ENCODE peak calls at places on chromosomes 16 and 17, in six cellular contexts. One of them, this sample, is unnamed. For H3K27me3 and H3K4me1, the result is how much of the 10 kb centered on the place peaks cover.

GRCh38 chr17:61303334-61304096 is 96.1 kb upstream of the TBX2 start:
- DNase-seq in PC-3: no peak
- DNase-seq in IMR-90: peak
- DNase-seq in mesendoderm: no peak
- DNase-seq in effector memory CD4-positive, alpha-beta T cell: no peak
- DNase-seq in Peyer's patch: no peak
- DNase-seq in this sample: no peak

GRCh38 chr17:74018116-74018515 is 185.4 kb upstream of the RPL38 start:
- DNase-seq in PC-3: no peak
- DNase-seq in IMR-90: no peak
- DNase-seq in Peyer's patch: no peak
- DNase-seq in mesendoderm: no peak
- DNase-seq in effector memory CD4-positive, alpha-beta T cell: no peak
- DNase-seq in this sample: no peak

GRCh38 chr17:42055496-42055895 is 5.1 kb upstream of the C17orf113 start:
- DNase-seq in mesendoderm: no peak
- DNase-seq in Peyer's patch: no peak
- DNase-seq in PC-3: peak
- DNase-seq in effector memory CD4-positive, alpha-beta T cell: no peak
- DNase-seq in IMR-90: peak
- DNase-seq in this sample: no peak

GRCh38 chr16:15682105-15682570 is 32.1 kb downstream of the NDE1 start:
- DNase-seq in mesendoderm: peak
- DNase-seq in Peyer's patch: no peak
- DNase-seq in PC-3: peak
- DNase-seq in effector memory CD4-positive, alpha-beta T cell: peak
- DNase-seq in IMR-90: peak
- DNase-seq in this sample: no peak

GRCh38 chr16:3645504-3646347 is 8.8 kb upstream of the DNASE1 start:
- DNase-seq in PC-3: no peak
- DNase-seq in mesendoderm: peak
- DNase-seq in effector memory CD4-positive, alpha-beta T cell: no peak
- DNase-seq in IMR-90: peak
- DNase-seq in Peyer's patch: peak
- DNase-seq in this sample: no peak

GRCh38 chr16:86567701-86568571 is 1.3 kb downstream of the FOXC2 start:
- DNase-seq in effector memory CD4-positive, alpha-beta T cell: no peak
- DNase-seq in IMR-90: peak
- DNase-seq in Peyer's patch: no peak
- DNase-seq in mesendoderm: peak
- DNase-seq in PC-3: no peak
- DNase-seq in this sample: no peak

GRCh38 chr17:71987634-71988033 is 133.2 kb upstream of the SOX9 start:
- DNase-seq in PC-3: peak
- DNase-seq in mesendoderm: peak
- DNase-seq in Peyer's patch: no peak
- DNase-seq in IMR-90: peak
- DNase-seq in effector memory CD4-positive, alpha-beta T cell: no peak
- DNase-seq in this sample: no peak

GRCh38 chr16:711548-712320 is 3.2 kb upstream of the METRN start:
- DNase-seq in Peyer's patch: peak
- DNase-seq in effector memory CD4-positive, alpha-beta T cell: peak
- DNase-seq in IMR-90: peak
- DNase-seq in mesendoderm: peak
- DNase-seq in PC-3: peak
- DNase-seq in this sample: peak

GRCh38 chr17:31580331-31581021 is 189.0 kb downstream of the RAB11FIP4 start:
- DNase-seq in PC-3: peak
- DNase-seq in Peyer's patch: no peak
- DNase-seq in IMR-90: peak
- DNase-seq in mesendoderm: no peak
- DNase-seq in effector memory CD4-positive, alpha-beta T cell: no peak
- DNase-seq in this sample: no peak

GRCh38 chr16:3131755-3132377 is 3.0 kb upstream of the ZNF213 start:
- DNase-seq in mesendoderm: peak
- DNase-seq in effector memory CD4-positive, alpha-beta T cell: no peak
- DNase-seq in IMR-90: peak
- DNase-seq in Peyer's patch: peak
- DNase-seq in PC-3: peak
- DNase-seq in this sample: peak

GRCh38 chr16:15567823-15568222 is 75.1 kb downstream of the MARF1 start:
- DNase-seq in mesendoderm: no peak
- DNase-seq in Peyer's patch: no peak
- DNase-seq in IMR-90: no peak
- DNase-seq in PC-3: no peak
- DNase-seq in effector memory CD4-positive, alpha-beta T cell: no peak
- DNase-seq in this sample: no peak

GRCh38 chr16:23020084-23020483 is 129.2 kb downstream of the USP31 start:
- DNase-seq in PC-3: no peak
- DNase-seq in Peyer's patch: no peak
- DNase-seq in effector memory CD4-positive, alpha-beta T cell: no peak
- DNase-seq in IMR-90: no peak
- DNase-seq in mesendoderm: no peak
- DNase-seq in this sample: no peak

GRCh38 chr16:72673118-72673517 is 374.8 kb downstream of the ZFHX3 start:
- DNase-seq in IMR-90: peak
- DNase-seq in PC-3: no peak
- DNase-seq in Peyer's patch: no peak
- DNase-seq in effector memory CD4-positive, alpha-beta T cell: no peak
- DNase-seq in mesendoderm: no peak
- DNase-seq in this sample: no peak

GRCh38 chr16:8936421-8936820 is 27.3 kb downstream of the USP7 start:
- DNase-seq in Peyer's patch: peak
- DNase-seq in mesendoderm: peak
- DNase-seq in IMR-90: peak
- DNase-seq in PC-3: peak
- DNase-seq in effector memory CD4-positive, alpha-beta T cell: peak
- DNase-seq in this sample: peak

GRCh38 chr16:50462793-50463507 is 85.2 kb upstream of the NKD1 start:
- DNase-seq in Peyer's patch: peak
- DNase-seq in effector memory CD4-positive, alpha-beta T cell: no peak
- DNase-seq in mesendoderm: peak
- DNase-seq in IMR-90: no peak
- DNase-seq in PC-3: no peak
- DNase-seq in this sample: no peak

GRCh38 chr16:12096162-12096781 is 119.7 kb downstream of the SNX29 start:
- DNase-seq in IMR-90: peak
- DNase-seq in PC-3: peak
- DNase-seq in Peyer's patch: no peak
- DNase-seq in effector memory CD4-positive, alpha-beta T cell: no peak
- DNase-seq in mesendoderm: no peak
- DNase-seq in this sample: no peak

GRCh38 chr16:51982715-51983680 is 563.9 kb downstream of the TOX3 start:
- DNase-seq in Peyer's patch: peak
- DNase-seq in effector memory CD4-positive, alpha-beta T cell: no peak
- DNase-seq in IMR-90: peak
- DNase-seq in mesendoderm: peak
- DNase-seq in PC-3: peak
- DNase-seq in this sample: no peak

GRCh38 chr16:1459967-1460366 is 14.9 kb downstream of the CLCN7 start:
- DNase-seq in effector memory CD4-positive, alpha-beta T cell: no peak
- DNase-seq in Peyer's patch: no peak
- DNase-seq in PC-3: no peak
- DNase-seq in mesendoderm: no peak
- DNase-seq in IMR-90: no peak
- DNase-seq in this sample: no peak

GRCh38 chr16:28068976-28069375 is 5.5 kb upstream of the GSG1L start:
- DNase-seq in mesendoderm: no peak
- DNase-seq in IMR-90: no peak
- DNase-seq in Peyer's patch: no peak
- DNase-seq in effector memory CD4-positive, alpha-beta T cell: no peak
- DNase-seq in PC-3: no peak
- DNase-seq in this sample: no peak

GRCh38 chr17:77741109-77741508 is 217.4 kb upstream of the TNRC6C start:
- DNase-seq in Peyer's patch: no peak
- DNase-seq in IMR-90: no peak
- DNase-seq in mesendoderm: peak
- DNase-seq in PC-3: peak
- DNase-seq in effector memory CD4-positive, alpha-beta T cell: peak
- DNase-seq in this sample: peak

GRCh38 chr17:34565715-34566114 is 13.7 kb upstream of the TMEM132E start:
- DNase-seq in mesendoderm: no peak
- DNase-seq in Peyer's patch: no peak
- DNase-seq in IMR-90: no peak
- DNase-seq in PC-3: no peak
- DNase-seq in effector memory CD4-positive, alpha-beta T cell: no peak
- DNase-seq in this sample: no peak
- H3K27me3 ChIP-seq in mesendoderm: under half
- H3K27me3 ChIP-seq in Peyer's patch: under half
- H3K27me3 ChIP-seq in IMR-90: under half
- H3K27me3 ChIP-seq in PC-3: under half
- H3K27me3 ChIP-seq in effector memory CD4-positive, alpha-beta T cell: under half
- H3K27me3 ChIP-seq in this sample: under half

GRCh38 chr17:18025596-18026407 is 13.2 kb downstream of the ATPAF2 start:
- DNase-seq in IMR-90: peak
- DNase-seq in Peyer's patch: peak
- DNase-seq in mesendoderm: no peak
- DNase-seq in effector memory CD4-positive, alpha-beta T cell: no peak
- DNase-seq in PC-3: peak
- DNase-seq in this sample: no peak

GRCh38 chr17:18028114-18028513 is 10.9 kb downstream of the ATPAF2 start:
- DNase-seq in PC-3: no peak
- DNase-seq in effector memory CD4-positive, alpha-beta T cell: no peak
- DNase-seq in IMR-90: no peak
- DNase-seq in Peyer's patch: no peak
- DNase-seq in mesendoderm: no peak
- DNase-seq in this sample: no peak

GRCh38 chr17:18028684-18029540 is 10.1 kb downstream of the ATPAF2 start:
- DNase-seq in Peyer's patch: peak
- DNase-seq in PC-3: no peak
- DNase-seq in IMR-90: no peak
- DNase-seq in mesendoderm: no peak
- DNase-seq in effector memory CD4-positive, alpha-beta T cell: no peak
- DNase-seq in this sample: no peak

GRCh38 chr17:18027280-18027679 is 11.7 kb downstream of the ATPAF2 start:
- DNase-seq in mesendoderm: no peak
- DNase-seq in effector memory CD4-positive, alpha-beta T cell: no peak
- DNase-seq in IMR-90: no peak
- DNase-seq in PC-3: no peak
- DNase-seq in Peyer's patch: peak
- DNase-seq in this sample: no peak

GRCh38 chr17:18026408-18026776 is 12.6 kb downstream of the ATPAF2 start:
- DNase-seq in IMR-90: peak
- DNase-seq in Peyer's patch: peak
- DNase-seq in effector memory CD4-positive, alpha-beta T cell: no peak
- DNase-seq in PC-3: peak
- DNase-seq in mesendoderm: no peak
- DNase-seq in this sample: peak
- H3K4me1 ChIP-seq in IMR-90: under half
- H3K4me1 ChIP-seq in Peyer's patch: under half
- H3K4me1 ChIP-seq in effector memory CD4-positive, alpha-beta T cell: under half
- H3K4me1 ChIP-seq in PC-3: under half
- H3K4me1 ChIP-seq in mesendoderm: under half
- H3K4me1 ChIP-seq in this sample: under half

GRCh38 chr16:87835882-87836331 is 33.4 kb downstream of the SLC7A5 start:
- DNase-seq in effector memory CD4-positive, alpha-beta T cell: no peak
- DNase-seq in IMR-90: no peak
- DNase-seq in PC-3: no peak
- DNase-seq in mesendoderm: no peak
- DNase-seq in Peyer's patch: no peak
- DNase-seq in this sample: no peak
- H3K27me3 ChIP-seq in effector memory CD4-positive, alpha-beta T cell: under half
- H3K27me3 ChIP-seq in IMR-90: under half
- H3K27me3 ChIP-seq in PC-3: under half
- H3K27me3 ChIP-seq in mesendoderm: under half
- H3K27me3 ChIP-seq in Peyer's patch: under half
- H3K27me3 ChIP-seq in this sample: under half

GRCh38 chr17:82366749-82367148 is 4.8 kb upstream of the UTS2R start:
- DNase-seq in mesendoderm: no peak
- DNase-seq in IMR-90: no peak
- DNase-seq in Peyer's patch: peak
- DNase-seq in effector memory CD4-positive, alpha-beta T cell: no peak
- DNase-seq in PC-3: peak
- DNase-seq in this sample: no peak
- H3K4me1 ChIP-seq in mesendoderm: under half
- H3K4me1 ChIP-seq in IMR-90: under half
- H3K4me1 ChIP-seq in Peyer's patch: under half
- H3K4me1 ChIP-seq in effector memory CD4-positive, alpha-beta T cell: under half
- H3K4me1 ChIP-seq in PC-3: under half
- H3K4me1 ChIP-seq in this sample: under half

This sample was measured in CD8-positive, alpha-beta T cell.